ENCODE peak calls at places on chromosomes 12 and 14, in ten cellular contexts. L is HT1080; Y is H4; I is cardiac septum; V is iPS DF 19.7; D is sciatic nerve; T is neuronal stem cell; J is effector memory CD8-positive, alpha-beta T cell; G is H9; Z is stimulated activated CD4-positive, alpha-beta T cell treated with anti-CD3 and anti-CD28 coated beads, Interleukin-12 subunit alpha, Interleukin-12 subunit beta, amount 100 ng/mL, for 48 hours. K is an unnamed sample.

GRCh38 chr12:53053223-53054111 is 3.6 kb downstream of the TNS2 start:
- DNase-seq in L (no peak), Y (no peak), I (peak), V (no peak), D (peak), T (no peak), J (peak), G (peak), Z (peak), K (no peak)

GRCh38 chr12:59040043-59040442 is 119.7 kb upstream of the LRIG3 start:
- DNase-seq in L (no peak), Y (no peak), I (no peak), V (no peak), D (no peak), T (no peak), J (no peak), G (no peak), Z (no peak), K (no peak)

GRCh38 chr12:96068111-96068510 is 32.7 kb upstream of the LTA4H start:
- DNase-seq in L (no peak), Y (no peak), I (no peak), V (no peak), D (no peak), T (no peak), J (no peak), G (no peak), Z (no peak), K (no peak)

GRCh38 chr12:27453462-27453861 is 6.9 kb downstream of the SMCO2 start:
- DNase-seq in L (no peak), Y (no peak), I (no peak), V (no peak), D (no peak), T (no peak), J (no peak), G (no peak), Z (no peak), K (no peak)

GRCh38 chr14:72904840-72905561 is 11.1 kb upstream of the DPF3 start:
- DNase-seq in L (peak), Y (peak), I (no peak), V (no peak), D (peak), T (peak), J (peak), G (peak), Z (peak), K (peak)

GRCh38 chr12:66188584-66189475 is at the start of gene IRAK3:
- DNase-seq in L (no peak), Y (no peak), I (peak), V (no peak), D (peak), T (peak), J (peak), G (peak), Z (peak), K (peak)

GRCh38 chr12:90618606-90619005 is 336.4 kb downstream of the CCER1 start:
- DNase-seq in L (no peak), Y (no peak), I (no peak), V (no peak), D (no peak), T (no peak), J (no peak), G (no peak), Z (no peak), K (no peak)

GRCh38 chr14:93536945-93537344 is 106.2 kb downstream of the UNC79 start:
- DNase-seq in L (no peak), Y (no peak), I (no peak), V (no peak), D (no peak), T (no peak), J (no peak), G (peak), Z (no peak), K (peak)

GRCh38 chr12:20657496-20657895 is 37.6 kb upstream of the SLCO1C1 start:
- DNase-seq in L (no peak), Y (no peak), I (no peak), V (no peak), D (no peak), T (no peak), J (no peak), G (no peak), Z (no peak), K (no peak)

GRCh38 chr14:92190768-92191167 is 69.0 kb downstream of the CPSF2 start:
- DNase-seq in L (no peak), Y (no peak), I (no peak), V (no peak), D (no peak), T (no peak), J (no peak), G (no peak), Z (no peak), K (no peak)

GRCh38 chr14:105092912-105093425 is 27.7 kb upstream of the GPR132 start:
- DNase-seq in L (no peak), Y (peak), I (peak), V (no peak), D (peak), T (no peak), J (peak), G (peak), Z (no peak), K (peak)

GRCh38 chr12:124036117-124037109 is 63.4 kb downstream of the ZNF664 start:
- DNase-seq in L (peak), Y (no peak), I (no peak), V (no peak), D (peak), T (peak), J (peak), G (no peak), Z (peak), K (peak)

GRCh38 chr14:92783813-92784431 is 10.2 kb upstream of the GOLGA5 start:
- DNase-seq in L (peak), Y (peak), I (no peak), V (no peak), D (no peak), T (peak), J (peak), G (no peak), Z (peak), K (peak)

GRCh38 chr12:47707905-47708543 is 2.2 kb upstream of the RPAP3 start:
- DNase-seq in L (no peak), Y (no peak), I (no peak), V (no peak), D (no peak), T (no peak), J (no peak), G (no peak), Z (no peak), K (no peak)

GRCh38 chr14:49512147-49512551 is 74.0 kb downstream of the RPS29 start:
- DNase-seq in L (peak), Y (peak), I (no peak), V (no peak), D (no peak), T (no peak), J (no peak), G (no peak), Z (no peak), K (no peak)

GRCh38 chr14:83566567-83566966 is 1963.4 kb upstream of the FLRT2 start:
- DNase-seq in L (no peak), Y (no peak), I (no peak), V (no peak), D (no peak), T (no peak), J (no peak), G (no peak), Z (no peak), K (no peak)

GRCh38 chr14:54532111-54533012 is 22.7 kb downstream of the CGRRF1 start:
- DNase-seq in L (no peak), Y (no peak), I (no peak), V (no peak), D (no peak), T (no peak), J (no peak), G (no peak), Z (no peak), K (no peak)

GRCh38 chr12:90543841-90544240 is 411.1 kb downstream of the CCER1 start:
- DNase-seq in L (no peak), Y (no peak), I (no peak), V (no peak), D (no peak), T (no peak), J (no peak), G (no peak), Z (no peak), K (no peak)

GRCh38 chr12:1533205-1533601 is 61.2 kb downstream of the FBXL14 start:
- DNase-seq in L (no peak), Y (no peak), I (no peak), V (no peak), D (no peak), T (no peak), J (no peak), G (peak), Z (no peak), K (no peak)

GRCh38 chr12:54421175-54421872 is 2.3 kb upstream of the ITGA5 start:
- DNase-seq in L (peak), Y (no peak), I (no peak), V (no peak), D (peak), T (no peak), J (no peak), G (no peak), Z (no peak), K (no peak)

GRCh38 chr12:56014205-56014604 is 6.6 kb upstream of the IKZF4 start:
- DNase-seq in L (no peak), Y (no peak), I (no peak), V (no peak), D (no peak), T (no peak), J (no peak), G (no peak), Z (no peak), K (no peak)

GRCh38 chr14:58072288-58073071 is 79.5 kb downstream of the ARMH4 start:
- DNase-seq in L (peak), Y (peak), I (no peak), V (peak), D (no peak), T (peak), J (peak), G (peak), Z (peak), K (peak)

GRCh38 chr14:65179918-65180724 is 77.8 kb upstream of the MAX start:
- DNase-seq in L (peak), Y (peak), I (no peak), V (no peak), D (no peak), T (no peak), J (no peak), G (no peak), Z (peak), K (no peak)

GRCh38 chr12:91778938-91779400 is 366.7 kb downstream of the BTG1 start:
- DNase-seq in L (peak), Y (peak), I (no peak), V (no peak), D (no peak), T (no peak), J (peak), G (no peak), Z (peak), K (no peak)

GRCh38 chr14:88233915-88234314 is 89.2 kb downstream of the KCNK10 start:
- DNase-seq in L (peak), Y (peak), I (no peak), V (peak), D (no peak), T (no peak), J (no peak), G (peak), Z (no peak), K (peak)

GRCh38 chr14:103920981-103921854 is 7.0 kb upstream of the TDRD9 start:
- DNase-seq in L (peak), Y (peak), I (peak), V (peak), D (peak), T (peak), J (peak), G (peak), Z (peak), K (peak)

GRCh38 chr12:29681370-29681769 is 102.4 kb downstream of the TMTC1 start:
- DNase-seq in L (no peak), Y (no peak), I (no peak), V (no peak), D (no peak), T (no peak), J (no peak), G (no peak), Z (no peak), K (no peak)

GRCh38 chr14:85093631-85094330 is 436.2 kb upstream of the FLRT2 start:
- DNase-seq in L (no peak), Y (no peak), I (no peak), V (no peak), D (no peak), T (no peak), J (no peak), G (no peak), Z (no peak), K (no peak)

GRCh38 chr14:31252865-31253264 is 45.3 kb upstream of the HECTD1 start:
- DNase-seq in L (no peak), Y (no peak), I (no peak), V (no peak), D (no peak), T (no peak), J (no peak), G (no peak), Z (no peak), K (no peak)

GRCh38 chr12:57765003-57765697 is 1.7 kb downstream of the CYP27B1 start:
- DNase-seq in L (no peak), Y (no peak), I (no peak), V (no peak), D (no peak), T (no peak), J (peak), G (peak), Z (peak), K (peak)

GRCh38 chr12:67720383-67720856 is 71.9 kb downstream of the DYRK2 start:
- DNase-seq in L (peak), Y (peak), I (no peak), V (no peak), D (no peak), T (no peak), J (no peak), G (no peak), Z (no peak), K (no peak)

GRCh38 chr12:53218551-53219114 is 11.6 kb upstream of the ITGB7 start:
- DNase-seq in L (no peak), Y (no peak), I (no peak), V (no peak), D (peak), T (no peak), J (no peak), G (peak), Z (no peak), K (no peak)

GRCh38 chr12:93029091-93029490 is 100.0 kb upstream of the EEA1 start:
- DNase-seq in L (no peak), Y (no peak), I (no peak), V (no peak), D (no peak), T (no peak), J (no peak), G (no peak), Z (no peak), K (no peak)

GRCh38 chr14:100406505-100407131 is 83.5 kb downstream of the SLC25A47 start:
- DNase-seq in L (peak), Y (peak), I (peak), V (no peak), D (no peak), T (no peak), J (peak), G (no peak), Z (peak), K (no peak)

GRCh38 chr14:23926543-23926942 is 27.0 kb upstream of the DHRS4 start:
- DNase-seq in L (no peak), Y (no peak), I (no peak), V (no peak), D (no peak), T (no peak), J (no peak), G (no peak), Z (no peak), K (no peak)

GRCh38 chr14:81245771-81246170 is 25.0 kb upstream of the GTF2A1 start:
- DNase-seq in L (no peak), Y (no peak), I (no peak), V (no peak), D (no peak), T (no peak), J (no peak), G (no peak), Z (no peak), K (no peak)

K was measured in HAP-1.